ENCODE peak calls at places on chromosomes 5 and 9, in seven cellular contexts. U is BJ; R is left ventricle myocardium inferior; Q is uterus; K is SK-N-SH; I is PC-9; P is CD4-positive, CD25-positive, alpha-beta regulatory T cell. F is an unnamed sample. For H3K27me3 and H3K36me3, the result is how much of the 10 kb centered on the place peaks cover.

GRCh38 chr5:180604271-180604670 is 13.0 kb upstream of the SCGB3A1 start:
- DNase-seq in U (no peak), Q (no peak), P (no peak), K (peak), R (no peak), I (no peak), F (peak)

GRCh38 chr9:35367451-35367850 is 122.5 kb upstream of the RUSC2 start:
- DNase-seq in U (peak), Q (no peak), K (no peak), P (no peak), R (no peak), I (peak), F (no peak)

GRCh38 chr5:1838013-1838412 is 36.8 kb downstream of the NDUFS6 start:
- DNase-seq in Q (no peak), I (no peak), P (no peak), K (no peak), R (no peak), U (no peak), F (no peak)

GRCh38 chr5:5804834-5805233 is 382.4 kb downstream of the ICE1 start:
- DNase-seq in Q (no peak), I (no peak), P (no peak), U (no peak), R (no peak), K (no peak), F (no peak)

GRCh38 chr5:78795757-78796156 is 147.2 kb upstream of the LHFPL2 start:
- DNase-seq in Q (no peak), P (peak), U (no peak), I (peak), K (no peak), R (no peak), F (no peak)

GRCh38 chr5:168946363-168946762 is 354.6 kb downstream of the SLIT3 start:
- DNase-seq in K (peak), U (no peak), I (no peak), R (no peak), P (no peak), Q (no peak), F (peak)

GRCh38 chr9:105328872-105329728 is 84.6 kb downstream of the SLC44A1 start:
- DNase-seq in I (no peak), K (no peak), R (no peak), Q (no peak), P (no peak), U (no peak), F (no peak)

GRCh38 chr5:180135128-180135955 is 63.8 kb upstream of the RNF130 start:
- DNase-seq in U (no peak), I (peak), P (peak), R (no peak), Q (peak), K (no peak), F (peak)

GRCh38 chr9:111412280-111412679 is 71.9 kb downstream of the ECPAS start:
- DNase-seq in Q (no peak), I (no peak), U (no peak), P (no peak), R (no peak), K (no peak), F (no peak)

GRCh38 chr5:159073030-159073429 is 26.7 kb downstream of the EBF1 start:
- DNase-seq in I (no peak), Q (no peak), U (no peak), R (no peak), K (no peak), P (no peak), F (no peak)

GRCh38 chr9:91945277-91946074 is 4.6 kb downstream of the ROR2 start:
- DNase-seq in I (no peak), R (no peak), K (peak), U (peak), P (no peak), Q (peak), F (peak)

GRCh38 chr9:2727966-2728613 is 10.8 kb downstream of the KCNV2 start:
- DNase-seq in P (peak), R (no peak), U (peak), I (no peak), Q (peak), K (peak), F (no peak)

GRCh38 chr5:149127394-149127955 is 13.8 kb upstream of the ABLIM3 start:
- DNase-seq in P (no peak), U (no peak), I (peak), Q (no peak), K (no peak), R (no peak), F (no peak)

GRCh38 chr9:79682076-79682736 is 110.4 kb downstream of the TLE4 start:
- DNase-seq in Q (no peak), R (no peak), P (no peak), I (no peak), K (no peak), U (no peak), F (no peak)

GRCh38 chr9:33250458-33250995 is 10.6 kb downstream of the SPINK4 start:
- DNase-seq in K (no peak), R (no peak), U (no peak), P (no peak), I (no peak), Q (no peak), F (no peak)

GRCh38 chr9:76206821-76207220 is 187.4 kb downstream of the RFK start:
- DNase-seq in I (no peak), K (no peak), U (no peak), P (no peak), Q (no peak), R (no peak), F (no peak)

GRCh38 chr9:84736076-84736475 is 66.5 kb downstream of the NTRK2 start:
- DNase-seq in Q (no peak), K (no peak), P (no peak), R (no peak), I (no peak), U (no peak), F (no peak)

GRCh38 chr5:177389368-177390169 is 5.3 kb downstream of the SLC34A1 start:
- DNase-seq in I (peak), U (peak), Q (no peak), R (no peak), P (peak), K (no peak), F (no peak)

GRCh38 chr9:135901036-135901758 is 6.1 kb downstream of the CAMSAP1 start:
- DNase-seq in P (no peak), K (no peak), Q (no peak), U (no peak), I (no peak), R (no peak), F (no peak)

DNA sequence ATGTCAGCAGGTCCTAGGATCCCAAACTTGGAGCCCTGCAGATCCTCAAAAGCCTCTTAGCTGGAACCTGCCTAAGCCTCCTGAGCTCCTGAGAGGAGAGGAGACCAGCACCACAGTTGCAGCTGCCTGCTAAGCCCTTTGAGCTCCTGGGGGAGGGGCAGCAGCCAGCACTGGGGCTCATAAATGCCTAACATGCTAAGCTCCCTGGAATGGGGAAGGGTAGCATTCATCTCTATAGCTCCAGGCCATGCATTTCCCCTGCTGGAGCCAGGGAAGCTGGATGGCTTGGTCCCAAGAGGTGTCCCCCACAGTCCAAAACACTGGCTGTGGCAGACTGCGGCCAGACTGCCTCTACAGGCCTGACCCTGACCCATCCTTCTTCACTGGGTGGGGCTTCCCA is 182.7 kb downstream of the KCNN2 start:
- DNase-seq in Q (no peak), K (no peak), I (no peak), R (no peak), U (no peak), P (no peak), F (no peak)
- H3K27me3 ChIP-seq in Q (under half), K (under half), I (under half), R (under half), U (under half), P (under half), F (under half)

GRCh38 chr5:174916227-174916626 is 191.8 kb downstream of the MSX2 start:
- DNase-seq in K (no peak), R (no peak), I (no peak), U (no peak), Q (no peak), P (no peak), F (peak)

GRCh38 chr5:174910245-174910737 is 185.9 kb downstream of the MSX2 start:
- DNase-seq in I (no peak), P (peak), R (peak), K (peak), Q (peak), U (no peak), F (peak)
- H3K4me3 ChIP-seq in I (no peak), P (no peak), R (peak), K (peak), Q (no peak), U (no peak), F (no peak)

GRCh38 chr9:128790536-128790935 is 3.5 kb downstream of the TBC1D13 start:
- DNase-seq in R (no peak), P (no peak), I (no peak), K (no peak), U (no peak), Q (no peak), F (no peak)

GRCh38 chr9:128788445-128788844 is 1.4 kb downstream of the TBC1D13 start:
- DNase-seq in R (no peak), K (no peak), U (no peak), I (no peak), Q (no peak), P (no peak), F (no peak)

GRCh38 chr9:128787583-128788156 is 617 bp downstream of the TBC1D13 start:
- DNase-seq in I (no peak), Q (peak), K (no peak), P (peak), U (no peak), R (no peak), F (no peak)

GRCh38 chr9:128792134-128792533 is 5.1 kb downstream of the TBC1D13 start:
- DNase-seq in R (no peak), K (no peak), Q (no peak), U (no peak), P (no peak), I (no peak), F (no peak)

DNA sequence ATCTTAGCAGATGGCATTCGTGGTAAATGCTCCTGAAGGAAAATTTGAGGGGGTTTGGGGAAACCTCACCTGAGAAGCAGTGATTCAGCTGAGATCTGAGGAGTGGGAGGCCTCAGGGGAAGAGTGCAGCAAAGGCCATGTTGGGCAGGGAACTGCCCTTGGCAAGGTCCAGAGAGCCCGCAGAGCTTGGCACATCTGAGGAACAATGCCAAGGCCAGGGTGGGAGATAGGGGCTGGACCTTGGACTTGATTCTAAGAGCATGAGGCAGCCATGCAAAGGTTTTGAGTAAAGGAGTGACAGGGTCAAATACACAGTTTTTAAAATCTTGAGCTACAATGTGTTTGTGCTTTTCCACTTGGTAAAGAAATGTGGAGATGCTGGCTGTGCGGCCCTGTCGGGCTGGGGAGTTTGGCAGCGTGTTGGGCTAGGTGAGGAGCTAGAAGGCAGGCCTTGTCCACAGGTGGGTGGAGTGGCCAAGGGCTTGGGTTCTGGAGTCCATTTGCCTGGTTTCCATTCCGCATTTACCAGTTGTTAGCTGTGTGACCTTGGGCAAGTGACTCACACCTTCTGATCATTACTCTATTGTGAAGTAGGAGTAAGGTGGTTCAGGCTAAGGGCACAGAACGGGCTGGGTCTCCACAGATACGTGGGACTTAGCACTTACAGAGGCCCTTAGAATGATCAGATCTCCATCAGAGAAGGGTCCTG is 6.1 kb downstream of the TBC1D13 start:
- DNase-seq in P (no peak), K (no peak), Q (no peak), U (no peak), R (no peak), I (no peak), F (no peak)
- H3K36me3 ChIP-seq in P (half or more), K (under half), Q (under half), U (under half), R (half or more), I (under half), F (under half)

GRCh38 chr9:98572796-98573195 is 135.9 kb downstream of the GABBR2 start:
- DNase-seq in P (no peak), R (no peak), U (no peak), Q (no peak), K (no peak), I (no peak), F (no peak)

GRCh38 chr9:98570055-98570454 is 138.7 kb downstream of the GABBR2 start:
- DNase-seq in I (no peak), U (no peak), Q (no peak), K (no peak), R (no peak), P (no peak), F (no peak)

GRCh38 chr9:98572054-98572627 is 136.6 kb downstream of the GABBR2 start:
- DNase-seq in K (no peak), U (no peak), Q (no peak), P (no peak), I (no peak), R (no peak), F (no peak)

GRCh38 chr9:98570663-98571440 is 137.9 kb downstream of the GABBR2 start:
- DNase-seq in U (no peak), I (no peak), Q (no peak), R (no peak), K (no peak), P (no peak), F (peak)

GRCh38 chr9:98571643-98572042 is 137.1 kb downstream of the GABBR2 start:
- DNase-seq in Q (no peak), P (no peak), I (no peak), U (no peak), K (no peak), R (no peak), F (no peak)
- H3K27me3 ChIP-seq in Q (under half), P (under half), I (under half), U (under half), K (under half), R (half or more), F (under half)

GRCh38 chr5:14603141-14603540 is 21.5 kb downstream of the OTULINL start:
- DNase-seq in K (no peak), I (no peak), R (no peak), P (no peak), Q (no peak), U (no peak), F (no peak)
- H3K4me3 ChIP-seq in K (no peak), I (no peak), R (no peak), P (no peak), Q (no peak), U (no peak), F (no peak)

F was measured in H7.